ENCODE peak calls at places on chromosome 11, in five cellular contexts. Q is heart right ventricle, X is neural crest cell, P is astrocyte of the spinal cord, M is nephron progenitor cell. A is an unnamed sample.

GRCh38 chr11:120932305-120932905 is 91.5 kb upstream of the TBCEL start:
- DNase-seq in Q (no peak), X (no peak), P (no peak), M (no peak), A (no peak)

GRCh38 chr11:89545701-89546100 is 54.5 kb upstream of the NOX4 start:
- DNase-seq in Q (no peak), X (no peak), P (no peak), M (no peak), A (no peak)

GRCh38 chr11:19419813-19420212 is 179.1 kb upstream of the E2F8 start:
- DNase-seq in Q (no peak), X (no peak), P (no peak), M (no peak), A (no peak)

GRCh38 chr11:20114588-20114987 is 45.7 kb downstream of the DBX1 start:
- DNase-seq in Q (no peak), X (no peak), P (no peak), M (no peak), A (no peak)

GRCh38 chr11:118884613-118885274 is 1.1 kb downstream of the CXCR5 start:
- DNase-seq in Q (no peak), X (no peak), P (no peak), M (no peak), A (no peak)

GRCh38 chr11:106091480-106092123 is 14.1 kb downstream of the AASDHPPT start:
- DNase-seq in Q (no peak), X (no peak), P (peak), M (no peak), A (no peak)

GRCh38 chr11:64887757-64888405 is 9.5 kb upstream of the EHD1 start:
- DNase-seq in Q (peak), X (peak), P (peak), M (peak), A (peak)

GRCh38 chr11:15229069-15229468 is 114.3 kb downstream of the INSC start:
- DNase-seq in Q (no peak), X (no peak), P (no peak), M (no peak), A (no peak)

GRCh38 chr11:110883266-110883665 is 171.0 kb upstream of the ARHGAP20 start:
- DNase-seq in Q (no peak), X (no peak), P (peak), M (no peak), A (no peak)

GRCh38 chr11:45665206-45665932 is at the start of gene CHST1:
- DNase-seq in Q (peak), X (no peak), P (peak), M (peak), A (peak)

GRCh38 chr11:68216171-68216938 is 3.3 kb upstream of the KMT5B start:
- DNase-seq in Q (peak), X (no peak), P (no peak), M (no peak), A (no peak)

GRCh38 chr11:83194284-83195175 is 1.0 kb downstream of the ANKRD42 start:
- DNase-seq in Q (peak), X (peak), P (peak), M (peak), A (peak)

GRCh38 chr11:236774-237767 is at the start of gene PSMD13:
- DNase-seq in Q (peak), X (peak), P (peak), M (peak), A (peak)

GRCh38 chr11:57779275-57779674 is 17.7 kb downstream of the CTNND1 start:
- DNase-seq in Q (peak), X (no peak), P (peak), M (no peak), A (no peak)

GRCh38 chr11:75733346-75734107 is 15.9 kb downstream of the MOGAT2 start:
- DNase-seq in Q (no peak), X (no peak), P (peak), M (peak), A (no peak)

GRCh38 chr11:58927393-58928081 is 11.8 kb upstream of the GLYATL1 start:
- DNase-seq in Q (no peak), X (peak), P (peak), M (peak), A (peak)

DNA sequence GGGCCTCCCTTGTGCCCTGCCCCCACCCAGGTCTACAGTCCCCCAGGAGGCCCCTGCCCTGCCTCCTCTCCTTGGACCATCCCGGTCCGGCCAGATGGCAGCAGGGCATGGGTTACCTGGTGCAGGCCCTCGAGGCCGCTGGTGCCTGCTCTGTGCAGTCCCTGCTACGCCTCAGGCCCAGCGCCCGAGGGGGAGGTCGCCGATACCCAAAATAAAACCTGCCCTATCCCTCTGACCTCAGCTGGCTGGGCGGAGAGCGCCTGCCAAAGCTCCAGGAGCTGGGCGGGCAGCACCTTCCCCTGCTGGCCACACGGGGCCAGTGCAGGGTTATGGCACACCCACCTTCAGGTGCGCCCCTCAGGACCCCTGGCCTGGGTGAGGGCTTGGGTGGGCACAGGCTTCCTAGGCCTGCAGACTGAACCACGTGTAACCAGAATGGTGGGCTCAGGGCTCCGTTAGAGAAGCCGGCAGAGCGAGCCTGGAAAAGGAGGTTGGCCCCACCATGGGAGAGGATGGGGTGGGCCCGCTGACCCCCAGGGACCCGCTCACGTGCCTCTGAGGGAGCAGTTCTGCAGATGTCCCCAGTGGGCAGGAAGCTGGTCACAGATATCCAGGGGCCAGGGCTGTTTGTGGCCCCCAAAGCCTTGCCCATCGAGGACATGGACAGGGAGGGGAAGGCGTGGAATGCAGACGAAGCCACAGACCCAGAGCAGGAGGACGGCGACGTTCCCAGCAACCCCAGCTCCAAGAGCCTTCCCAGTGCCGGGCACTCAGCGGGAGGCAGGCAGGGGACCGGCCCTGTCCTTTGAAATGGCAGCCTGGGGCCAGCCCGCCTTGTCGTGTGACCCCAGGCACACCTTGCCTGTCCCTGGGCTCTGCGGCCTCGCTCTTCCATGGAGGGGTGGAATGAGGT is 1.7 kb upstream of the TNNT3 start:
- DNase-seq in Q (no peak), X (no peak), P (no peak), M (no peak), A (no peak)
- TF ChIP-seq CTCF in Q (peak), X (peak), P (peak), M (peak), A (peak)

DNA sequence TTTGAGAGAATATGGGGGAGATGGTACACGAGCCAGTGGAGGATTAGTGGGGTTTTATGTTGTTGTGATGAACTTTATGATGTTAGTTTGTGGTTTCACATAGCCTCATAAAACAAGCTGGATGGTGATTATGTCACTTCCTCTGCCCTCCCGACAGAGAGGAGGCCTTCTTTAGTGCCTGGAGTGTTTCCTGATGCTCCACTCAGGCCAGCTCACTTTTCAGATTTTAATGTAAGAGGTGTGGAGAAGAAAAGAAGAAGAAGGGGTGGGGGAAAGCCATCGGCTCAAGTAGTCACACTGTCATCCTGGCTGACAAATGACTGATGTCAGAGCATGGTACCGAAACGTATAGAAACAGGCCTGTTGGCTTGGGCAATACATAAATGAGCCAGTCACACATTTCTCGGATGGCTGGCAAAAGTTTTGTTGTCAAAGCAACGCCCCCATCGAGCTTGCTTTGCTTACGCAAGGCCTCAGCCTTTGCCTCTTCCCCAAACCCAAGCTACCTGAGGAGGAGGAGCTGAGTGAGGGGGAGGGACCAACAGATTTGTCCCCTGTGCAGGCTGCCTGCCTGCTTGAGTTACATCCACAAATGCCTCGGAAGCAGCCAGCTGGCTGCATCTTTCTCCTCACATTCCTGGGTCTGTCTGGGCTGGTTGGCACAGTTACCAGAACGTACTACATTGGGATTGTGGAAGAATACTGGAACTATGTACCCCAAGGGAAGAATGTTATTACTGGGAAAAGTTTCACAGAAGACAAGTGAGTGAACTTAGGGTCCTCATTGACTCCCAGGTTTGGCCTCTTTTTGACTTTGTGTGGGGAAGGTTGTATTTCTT is at the start of gene HEPHL1:
- DNase-seq in Q (no peak), X (no peak), P (no peak), M (no peak), A (no peak)
- TF ChIP-seq CTCF in Q (no peak), X (no peak), P (no peak), M (no peak), A (no peak)

DNA sequence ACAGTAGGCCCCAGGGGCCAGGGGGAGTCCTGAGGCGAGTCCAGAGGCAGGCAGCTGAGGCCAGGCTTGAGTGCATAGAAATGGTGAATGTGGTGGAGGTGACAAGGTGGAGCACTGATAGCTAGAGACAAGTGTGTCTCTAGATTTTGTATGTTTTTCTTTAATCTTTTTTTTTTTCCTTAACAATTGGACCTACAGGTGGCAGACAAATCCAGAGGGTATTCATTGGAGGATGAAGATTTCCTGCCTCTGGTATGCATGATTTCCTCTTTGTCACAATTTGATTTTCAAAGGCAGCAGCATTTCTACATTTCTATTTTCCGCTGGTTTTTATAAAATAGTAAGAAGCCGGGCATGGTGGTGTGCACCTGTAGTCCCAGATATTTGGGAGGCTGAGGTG is 47.7 kb upstream of the DKK3 start:
- DNase-seq in Q (no peak), X (no peak), P (no peak), M (no peak), A (no peak)
- TF ChIP-seq CTCF in Q (no peak), X (no peak), P (no peak), M (no peak), A (no peak)

GRCh38 chr11:77073328-77074001 is 6.7 kb downstream of the CAPN5 start:
- DNase-seq in Q (peak), X (no peak), P (peak), M (peak), A (no peak)
- TF ChIP-seq CTCF in Q (no peak), X (no peak), P (peak), M (no peak), A (no peak)

GRCh38 chr11:42770444-42771065 is 541.2 kb upstream of the API5 start:
- DNase-seq in Q (no peak), X (peak), P (no peak), M (peak), A (no peak)
- TF ChIP-seq CTCF in Q (peak), X (peak), P (peak), M (peak), A (peak)

A was measured in progenitor cell of endocrine pancreas.